ENCODE peak calls at places on chromosome 3, in five cellular contexts. One of them, this sample, is unnamed.
A peak's percentile ranks its signal among the peaks of the same experiment; 100 is the strongest.

GRCh38 chr3:51539291-51539891 is 872 bp downstream of the RAD54L2 start:
- DNase-seq in HFFc6: peak; percentile 56
- DNase-seq in HTR-8/SVneo: peak; percentile 49
- DNase-seq in NCI-H748 treated with DMSO at 0.1 percent for 48 hours: no peak
- DNase-seq in neuronal stem cell: peak; percentile 12
- DNase-seq in this sample: peak; percentile 38

GRCh38 chr3:125602752-125603649 is 7.7 kb upstream of the OSBPL11 start:
- DNase-seq in HFFc6: no peak
- DNase-seq in neuronal stem cell: no peak
- DNase-seq in NCI-H748 treated with DMSO at 0.1 percent for 48 hours: no peak
- DNase-seq in HTR-8/SVneo: peak; percentile 83
- DNase-seq in this sample: no peak

GRCh38 chr3:8822141-8822540 is 52.7 kb upstream of the OXTR start:
- DNase-seq in HTR-8/SVneo: peak; percentile 38
- DNase-seq in NCI-H748 treated with DMSO at 0.1 percent for 48 hours: no peak
- DNase-seq in neuronal stem cell: no peak
- DNase-seq in HFFc6: peak; percentile 83
- DNase-seq in this sample: no peak

GRCh38 chr3:138220242-138220641 is 33.1 kb downstream of the ARMC8 start:
- DNase-seq in HFFc6: no peak
- DNase-seq in NCI-H748 treated with DMSO at 0.1 percent for 48 hours: no peak
- DNase-seq in neuronal stem cell: no peak
- DNase-seq in HTR-8/SVneo: no peak
- DNase-seq in this sample: no peak

GRCh38 chr3:194259982-194260856 is 90.9 kb downstream of the CPN2 start:
- DNase-seq in HFFc6: no peak
- DNase-seq in NCI-H748 treated with DMSO at 0.1 percent for 48 hours: no peak
- DNase-seq in HTR-8/SVneo: no peak
- DNase-seq in neuronal stem cell: no peak
- DNase-seq in this sample: no peak

GRCh38 chr3:135895106-135895733 is 70.3 kb upstream of the PPP2R3A start:
- DNase-seq in HFFc6: peak; percentile 73
- DNase-seq in neuronal stem cell: peak; percentile 75
- DNase-seq in HTR-8/SVneo: peak; percentile 52
- DNase-seq in NCI-H748 treated with DMSO at 0.1 percent for 48 hours: peak; percentile 61
- DNase-seq in this sample: peak; percentile 11

GRCh38 chr3:43104039-43104438 is 1.8 kb downstream of the POMGNT2 start:
- DNase-seq in HTR-8/SVneo: no peak
- DNase-seq in NCI-H748 treated with DMSO at 0.1 percent for 48 hours: no peak
- DNase-seq in neuronal stem cell: no peak
- DNase-seq in HFFc6: no peak
- DNase-seq in this sample: no peak

GRCh38 chr3:117708601-117709000 is 999.0 kb downstream of the TUSC7 start:
- DNase-seq in neuronal stem cell: no peak
- DNase-seq in NCI-H748 treated with DMSO at 0.1 percent for 48 hours: no peak
- DNase-seq in HTR-8/SVneo: no peak
- DNase-seq in HFFc6: no peak
- DNase-seq in this sample: no peak

GRCh38 chr3:60290093-60290492 is 961.2 kb downstream of the FHIT start:
- DNase-seq in HTR-8/SVneo: no peak
- DNase-seq in HFFc6: no peak
- DNase-seq in neuronal stem cell: no peak
- DNase-seq in NCI-H748 treated with DMSO at 0.1 percent for 48 hours: no peak
- DNase-seq in this sample: no peak

GRCh38 chr3:58621086-58621830 is 44.1 kb upstream of the FAM107A start:
- DNase-seq in NCI-H748 treated with DMSO at 0.1 percent for 48 hours: no peak
- DNase-seq in HFFc6: no peak
- DNase-seq in HTR-8/SVneo: no peak
- DNase-seq in neuronal stem cell: no peak
- DNase-seq in this sample: no peak

GRCh38 chr3:55486101-55486856 is 827 bp downstream of the WNT5A start:
- DNase-seq in HFFc6: peak; percentile 58
- DNase-seq in HTR-8/SVneo: peak; percentile 54
- DNase-seq in NCI-H748 treated with DMSO at 0.1 percent for 48 hours: peak; percentile 38
- DNase-seq in neuronal stem cell: peak; percentile 46
- DNase-seq in this sample: peak; percentile 1

GRCh38 chr3:23172059-23172458 is 31.1 kb upstream of the UBE2E2 start:
- DNase-seq in neuronal stem cell: no peak
- DNase-seq in HTR-8/SVneo: no peak
- DNase-seq in NCI-H748 treated with DMSO at 0.1 percent for 48 hours: no peak
- DNase-seq in HFFc6: no peak
- DNase-seq in this sample: no peak

GRCh38 chr3:179563298-179563934 is 690 bp downstream of the ACTL6A start:
- DNase-seq in neuronal stem cell: peak; percentile 65
- DNase-seq in HFFc6: peak; percentile 85
- DNase-seq in NCI-H748 treated with DMSO at 0.1 percent for 48 hours: no peak
- DNase-seq in HTR-8/SVneo: peak; percentile 63
- DNase-seq in this sample: peak; percentile 75

GRCh38 chr3:100533176-100533575 is 40.8 kb downstream of the TMEM45A start:
- DNase-seq in HTR-8/SVneo: no peak
- DNase-seq in NCI-H748 treated with DMSO at 0.1 percent for 48 hours: no peak
- DNase-seq in neuronal stem cell: no peak
- DNase-seq in HFFc6: peak; percentile 70
- DNase-seq in this sample: no peak

GRCh38 chr3:65914032-65914739 is 124.5 kb downstream of the MAGI1 start:
- DNase-seq in neuronal stem cell: no peak
- DNase-seq in NCI-H748 treated with DMSO at 0.1 percent for 48 hours: no peak
- DNase-seq in HTR-8/SVneo: no peak
- DNase-seq in HFFc6: peak; percentile 9
- DNase-seq in this sample: no peak

GRCh38 chr3:29557186-29557585 is 276.3 kb downstream of the RBMS3 start:
- DNase-seq in HFFc6: no peak
- DNase-seq in neuronal stem cell: no peak
- DNase-seq in NCI-H748 treated with DMSO at 0.1 percent for 48 hours: no peak
- DNase-seq in HTR-8/SVneo: no peak
- DNase-seq in this sample: no peak

This sample was measured in stimulated activated naive CD8-positive, alpha-beta T cell treated with anti-CD3 and anti-CD28 coated beads, Interleukin-15, amount 100 ng/mL, for 72 hours.